ENCODE peak calls at places on chromosome 18, in seven cellular contexts. S is EL, C is osteocyte, H is T-helper 1 cell, E is mesendoderm, U is T-helper 9 cell, R is adrenal gland. N is an unnamed sample.

GRCh38 chr18:42045346-42045745 is 90.3 kb downstream of the PIK3C3 start:
- DNase-seq in H (no peak), C (no peak), U (no peak), E (no peak), R (no peak), S (peak; percentile 14), N (no peak)

GRCh38 chr18:32378705-32379104 is 92.0 kb downstream of the GAREM1 start:
- DNase-seq in S (no peak), U (no peak), C (no peak), E (no peak), R (peak; percentile 43), H (no peak), N (no peak)

GRCh38 chr18:77105021-77105420 is 27.6 kb downstream of the MBP start:
- DNase-seq in H (no peak), U (no peak), E (no peak), S (no peak), R (no peak), C (peak; percentile 25), N (no peak)

GRCh38 chr18:45730832-45731545 is 7.0 kb downstream of the SLC14A1 start:
- DNase-seq in R (no peak), E (no peak), H (no peak), C (no peak), S (peak; percentile 61), U (no peak), N (no peak)

GRCh38 chr18:63325086-63325686 is 5.6 kb upstream of the BCL2 start:
- DNase-seq in U (no peak), S (no peak), E (no peak), H (no peak), C (no peak), R (no peak), N (no peak)

GRCh38 chr18:79852561-79853302 is 55.0 kb downstream of the KCNG2 start:
- DNase-seq in E (no peak), U (no peak), H (no peak), R (no peak), S (no peak), C (peak; percentile 81), N (no peak)

GRCh38 chr18:26655010-26655613 is 106.8 kb upstream of the KCTD1 start:
- DNase-seq in U (no peak), S (no peak), H (no peak), E (no peak), C (no peak), R (no peak), N (no peak)

GRCh38 chr18:34283506-34283905 is 58.8 kb upstream of the NOL4 start:
- DNase-seq in S (no peak), R (no peak), H (no peak), U (no peak), E (peak; percentile 18), C (no peak), N (no peak)

GRCh38 chr18:79932907-79933306 is 18.5 kb downstream of the SLC66A2 start:
- DNase-seq in U (no peak), R (no peak), S (no peak), C (no peak), E (no peak), H (no peak), N (no peak)

GRCh38 chr18:48031011-48031480 is 100.6 kb upstream of the SMAD2 start:
- DNase-seq in C (no peak), S (peak; percentile 54), E (peak; percentile 79), U (no peak), H (no peak), R (peak; percentile 69), N (peak; percentile 76)

GRCh38 chr18:10386956-10387355 is 67.5 kb upstream of the APCDD1 start:
- DNase-seq in R (no peak), H (no peak), C (no peak), S (no peak), E (no peak), U (no peak), N (no peak)

GRCh38 chr18:53883771-53884170 is 340.7 kb downstream of the MBD2 start:
- DNase-seq in U (no peak), E (no peak), C (no peak), S (no peak), H (no peak), R (no peak), N (no peak)

GRCh38 chr18:78994977-78995582 is 15.5 kb downstream of the SALL3 start:
- DNase-seq in H (no peak), C (peak; percentile 80), E (no peak), R (no peak), S (no peak), U (no peak), N (no peak)

GRCh38 chr18:54909538-54909937 is 49.7 kb downstream of the CCDC68 start:
- DNase-seq in C (no peak), E (no peak), S (no peak), U (no peak), R (no peak), H (no peak), N (no peak)

GRCh38 chr18:21803495-21803894 is 62.9 kb downstream of the MIB1 start:
- DNase-seq in H (no peak), U (no peak), R (no peak), E (no peak), C (no peak), S (no peak), N (no peak)

GRCh38 chr18:75500510-75500909 is 73.0 kb upstream of the SMIM21 start:
- DNase-seq in R (no peak), E (no peak), U (no peak), S (no peak), C (no peak), H (no peak), N (no peak)

GRCh38 chr18:48994044-48994651 is 43.4 kb upstream of the SMAD7 start:
- DNase-seq in S (peak; percentile 73), E (no peak), R (no peak), U (no peak), H (no peak), C (no peak), N (no peak)

GRCh38 chr18:25843791-25844190 is 246.6 kb downstream of the SS18 start:
- DNase-seq in S (no peak), C (no peak), R (no peak), U (no peak), H (no peak), E (no peak), N (no peak)

GRCh38 chr18:286515-287310 is 18.9 kb upstream of the THOC1 start:
- DNase-seq in H (no peak), S (peak; percentile 34), R (no peak), C (no peak), E (no peak), U (no peak), N (no peak)

GRCh38 chr18:23437357-23438045 is 15.6 kb upstream of the RIOK3 start:
- DNase-seq in R (peak; percentile 79), E (peak; percentile 86), C (peak; percentile 93), S (peak; percentile 74), H (peak; percentile 70), U (peak; percentile 69), N (peak; percentile 73)

GRCh38 chr18:58967643-58968291 is 103.1 kb downstream of the ZNF532 start:
- DNase-seq in R (no peak), S (no peak), U (no peak), E (no peak), C (no peak), H (no peak), N (no peak)

GRCh38 chr18:334575-335132 is 66.8 kb upstream of the THOC1 start:
- DNase-seq in E (no peak), S (no peak), U (no peak), C (no peak), H (no peak), R (no peak), N (no peak)

GRCh38 chr18:49137585-49137984 is 186.8 kb upstream of the SMAD7 start:
- DNase-seq in R (no peak), E (no peak), S (no peak), U (no peak), C (no peak), H (no peak), N (no peak)

GRCh38 chr18:45851196-45851925 is 25.9 kb downstream of the SIGLEC15 start:
- DNase-seq in C (no peak), U (no peak), H (no peak), S (no peak), R (no peak), E (no peak), N (no peak)

GRCh38 chr18:23453657-23454011 is 547 bp downstream of the RIOK3 start:
- DNase-seq in R (no peak), S (peak; percentile 38), H (no peak), C (no peak), U (no peak), E (peak; percentile 25), N (no peak)

GRCh38 chr18:49707594-49707993 is 105.7 kb downstream of the ACAA2 start:
- DNase-seq in U (no peak), H (no peak), E (no peak), C (no peak), S (no peak), R (no peak), N (no peak)

GRCh38 chr18:44028109-44028508 is 652.6 kb upstream of the SETBP1 start:
- DNase-seq in E (no peak), S (no peak), C (no peak), U (no peak), H (no peak), R (no peak), N (no peak)

GRCh38 chr18:9404565-9405060 is 70.0 kb downstream of the TWSG1 start:
- DNase-seq in R (no peak), E (no peak), U (no peak), S (no peak), H (no peak), C (no peak), N (no peak)

N was measured in ovary.